ENCODE peak calls at places on chromosomes 5 and 9, in five cellular contexts. P, C, L, I and Y are unnamed samples.

GRCh38 chr5:74042559-74043357 is 416.8 kb downstream of the ARHGEF28 start:
- DNase-seq in C (no peak), L (no peak), I (no peak), P (peak), Y (no peak)

GRCh38 chr9:136482046-136482792 is 621 bp downstream of the SEC16A start:
- DNase-seq in L (no peak), I (no peak), P (peak), C (no peak), Y (peak)

GRCh38 chr5:83724001-83724400 is 3.3 kb upstream of the HAPLN1 start:
- DNase-seq in I (no peak), P (no peak), C (no peak), L (no peak), Y (no peak)

GRCh38 chr9:14309403-14309802 is 4.5 kb downstream of the NFIB start:
- DNase-seq in P (peak), I (no peak), C (no peak), L (no peak), Y (no peak)

GRCh38 chr5:37717613-37718431 is 122.0 kb downstream of the GDNF start:
- DNase-seq in P (peak), C (no peak), I (no peak), L (no peak), Y (peak)

GRCh38 chr5:141121985-141122384 is 367 bp downstream of the PCDHB4 start:
- DNase-seq in I (no peak), C (no peak), P (no peak), L (no peak), Y (no peak)

GRCh38 chr5:1021136-1021968 is 12.8 kb downstream of the NKD2 start:
- DNase-seq in C (no peak), P (peak), I (no peak), L (no peak), Y (peak)

GRCh38 chr5:178547753-178548415 is 42.3 kb downstream of the COL23A1 start:
- DNase-seq in C (no peak), P (no peak), L (no peak), I (peak), Y (no peak)

GRCh38 chr9:88533951-88534455 is 975 bp upstream of the NXNL2 start:
- DNase-seq in L (no peak), C (no peak), I (no peak), P (peak), Y (peak)

GRCh38 chr5:120098902-120099301 is 365.2 kb upstream of the PRR16 start:
- DNase-seq in L (no peak), C (no peak), P (no peak), I (no peak), Y (no peak)

GRCh38 chr9:130399768-130400167 is 45.0 kb upstream of the ASS1 start:
- DNase-seq in I (no peak), P (no peak), C (no peak), L (no peak), Y (peak)

GRCh38 chr9:71634753-71635152 is 133.6 kb downstream of the CEMIP2 start:
- DNase-seq in L (no peak), P (no peak), I (no peak), C (no peak), Y (no peak)

GRCh38 chr5:128491291-128491690 is 46.8 kb downstream of the FBN2 start:
- DNase-seq in P (no peak), C (no peak), L (no peak), I (no peak), Y (peak)

GRCh38 chr9:26132913-26133312 is 454.7 kb upstream of the TUSC1 start:
- DNase-seq in I (no peak), L (no peak), P (no peak), C (no peak), Y (no peak)

GRCh38 chr9:93900971-93901861 is 53.9 kb downstream of the BARX1 start:
- DNase-seq in P (no peak), I (peak), C (no peak), L (no peak), Y (no peak)

GRCh38 chr9:76027426-76027825 is 137.0 kb downstream of the PCSK5 start:
- DNase-seq in L (no peak), I (no peak), C (no peak), P (no peak), Y (no peak)

GRCh38 chr5:83974151-83974822 is 253.6 kb upstream of the HAPLN1 start:
- DNase-seq in L (no peak), C (no peak), P (peak), I (no peak), Y (no peak)

GRCh38 chr9:93826209-93826608 is 128.9 kb downstream of the BARX1 start:
- DNase-seq in L (no peak), P (no peak), C (no peak), I (peak), Y (peak)

GRCh38 chr5:42813533-42813932 is 1.8 kb upstream of the SELENOP start:
- DNase-seq in P (peak), L (no peak), I (no peak), C (no peak), Y (peak)

GRCh38 chr9:110468950-110469349 is 110.6 kb downstream of the SVEP1 start:
- DNase-seq in P (no peak), L (no peak), I (no peak), C (no peak), Y (no peak)

GRCh38 chr5:92222449-92222848 is 839.3 kb upstream of the ARRDC3 start:
- DNase-seq in P (peak), L (no peak), C (no peak), I (no peak), Y (no peak)